ENCODE peak calls at places on chromosomes 6 and 20, in ten cellular contexts. One of them, this sample, is unnamed.

GRCh38 chr6:165671222-165671715 is 8.2 kb upstream of the PDE10A start:
- DNase-seq in left ventricle myocardium inferior: no peak
- DNase-seq in fibroblast of lung: no peak
- DNase-seq in body of pancreas: no peak
- DNase-seq in IMR-90: no peak
- DNase-seq in hepatocyte: no peak
- DNase-seq in lung: no peak
- DNase-seq in endodermal cell: no peak
- DNase-seq in heart right ventricle: no peak
- DNase-seq in aorta: no peak
- DNase-seq in this sample: no peak

GRCh38 chr20:11437611-11438380 is 479.9 kb upstream of the BTBD3 start:
- DNase-seq in endodermal cell: no peak
- DNase-seq in fibroblast of lung: no peak
- DNase-seq in body of pancreas: no peak
- DNase-seq in heart right ventricle: no peak
- DNase-seq in IMR-90: no peak
- DNase-seq in left ventricle myocardium inferior: no peak
- DNase-seq in hepatocyte: no peak
- DNase-seq in aorta: no peak
- DNase-seq in lung: no peak
- DNase-seq in this sample: no peak

GRCh38 chr20:43537921-43538854 is 20.6 kb upstream of the SGK2 start:
- DNase-seq in fibroblast of lung: peak; percentile 74
- DNase-seq in heart right ventricle: peak; percentile 61
- DNase-seq in IMR-90: peak; percentile 60
- DNase-seq in left ventricle myocardium inferior: peak; percentile 54
- DNase-seq in endodermal cell: peak; percentile 90
- DNase-seq in body of pancreas: peak; percentile 83
- DNase-seq in lung: peak; percentile 51
- DNase-seq in aorta: peak; percentile 67
- DNase-seq in hepatocyte: peak; percentile 82
- DNase-seq in this sample: peak; percentile 58

GRCh38 chr20:50054626-50055511 is 58.1 kb downstream of the UBE2V1 start:
- DNase-seq in endodermal cell: peak; percentile 56
- DNase-seq in heart right ventricle: peak; percentile 55
- DNase-seq in aorta: no peak
- DNase-seq in IMR-90: peak; percentile 41
- DNase-seq in fibroblast of lung: peak; percentile 55
- DNase-seq in left ventricle myocardium inferior: peak; percentile 46
- DNase-seq in lung: no peak
- DNase-seq in hepatocyte: peak; percentile 82
- DNase-seq in body of pancreas: no peak
- DNase-seq in this sample: peak; percentile 83

GRCh38 chr20:43726811-43727338 is at the start of gene GTSF1L:
- DNase-seq in lung: no peak
- DNase-seq in endodermal cell: no peak
- DNase-seq in fibroblast of lung: peak; percentile 57
- DNase-seq in heart right ventricle: no peak
- DNase-seq in hepatocyte: no peak
- DNase-seq in body of pancreas: no peak
- DNase-seq in IMR-90: peak; percentile 89
- DNase-seq in aorta: no peak
- DNase-seq in left ventricle myocardium inferior: no peak
- DNase-seq in this sample: no peak

GRCh38 chr6:89616531-89616930 is 22.0 kb downstream of the LYRM2 start:
- DNase-seq in heart right ventricle: no peak
- DNase-seq in left ventricle myocardium inferior: no peak
- DNase-seq in aorta: no peak
- DNase-seq in endodermal cell: no peak
- DNase-seq in fibroblast of lung: no peak
- DNase-seq in IMR-90: no peak
- DNase-seq in body of pancreas: no peak
- DNase-seq in lung: no peak
- DNase-seq in hepatocyte: no peak
- DNase-seq in this sample: no peak

GRCh38 chr6:138987299-138987642 is 782 bp downstream of the REPS1 start:
- DNase-seq in aorta: peak; percentile 55
- DNase-seq in hepatocyte: no peak
- DNase-seq in fibroblast of lung: no peak
- DNase-seq in heart right ventricle: peak; percentile 45
- DNase-seq in lung: no peak
- DNase-seq in endodermal cell: no peak
- DNase-seq in left ventricle myocardium inferior: no peak
- DNase-seq in IMR-90: no peak
- DNase-seq in body of pancreas: no peak
- DNase-seq in this sample: peak; percentile 22

GRCh38 chr6:71965404-71965803 is 79.1 kb downstream of the RIMS1 start:
- DNase-seq in heart right ventricle: no peak
- DNase-seq in hepatocyte: no peak
- DNase-seq in aorta: no peak
- DNase-seq in fibroblast of lung: no peak
- DNase-seq in body of pancreas: no peak
- DNase-seq in IMR-90: no peak
- DNase-seq in left ventricle myocardium inferior: no peak
- DNase-seq in endodermal cell: no peak
- DNase-seq in lung: no peak
- DNase-seq in this sample: no peak

GRCh38 chr6:169035381-169036280 is 218.0 kb downstream of the THBS2 start:
- DNase-seq in lung: no peak
- DNase-seq in endodermal cell: no peak
- DNase-seq in aorta: peak; percentile 71
- DNase-seq in left ventricle myocardium inferior: no peak
- DNase-seq in IMR-90: peak; percentile 44
- DNase-seq in hepatocyte: peak; percentile 35
- DNase-seq in heart right ventricle: no peak
- DNase-seq in fibroblast of lung: peak; percentile 49
- DNase-seq in body of pancreas: no peak
- DNase-seq in this sample: no peak

GRCh38 chr6:129631070-129631469 is 78.9 kb downstream of the ARHGAP18 start:
- DNase-seq in fibroblast of lung: no peak
- DNase-seq in body of pancreas: no peak
- DNase-seq in heart right ventricle: no peak
- DNase-seq in hepatocyte: no peak
- DNase-seq in IMR-90: no peak
- DNase-seq in aorta: no peak
- DNase-seq in endodermal cell: no peak
- DNase-seq in lung: no peak
- DNase-seq in left ventricle myocardium inferior: no peak
- DNase-seq in this sample: no peak

GRCh38 chr6:81770395-81770794 is 17.9 kb upstream of the TENT5A start:
- DNase-seq in heart right ventricle: no peak
- DNase-seq in endodermal cell: no peak
- DNase-seq in IMR-90: no peak
- DNase-seq in lung: no peak
- DNase-seq in aorta: no peak
- DNase-seq in left ventricle myocardium inferior: no peak
- DNase-seq in body of pancreas: no peak
- DNase-seq in hepatocyte: no peak
- DNase-seq in fibroblast of lung: no peak
- DNase-seq in this sample: no peak

GRCh38 chr20:1897486-1897885 is 2.3 kb downstream of the SIRPA start:
- DNase-seq in IMR-90: no peak
- DNase-seq in endodermal cell: no peak
- DNase-seq in aorta: no peak
- DNase-seq in fibroblast of lung: peak; percentile 27
- DNase-seq in left ventricle myocardium inferior: no peak
- DNase-seq in body of pancreas: no peak
- DNase-seq in lung: no peak
- DNase-seq in heart right ventricle: no peak
- DNase-seq in hepatocyte: no peak
- DNase-seq in this sample: no peak

GRCh38 chr6:16082367-16082766 is 46.5 kb upstream of the MYLIP start:
- DNase-seq in heart right ventricle: no peak
- DNase-seq in aorta: no peak
- DNase-seq in endodermal cell: no peak
- DNase-seq in hepatocyte: no peak
- DNase-seq in left ventricle myocardium inferior: no peak
- DNase-seq in fibroblast of lung: no peak
- DNase-seq in body of pancreas: no peak
- DNase-seq in lung: no peak
- DNase-seq in IMR-90: no peak
- DNase-seq in this sample: no peak

GRCh38 chr6:43966806-43967575 is 160.3 kb downstream of the MRPL14 start:
- DNase-seq in left ventricle myocardium inferior: no peak
- DNase-seq in endodermal cell: no peak
- DNase-seq in heart right ventricle: no peak
- DNase-seq in lung: no peak
- DNase-seq in aorta: no peak
- DNase-seq in hepatocyte: no peak
- DNase-seq in fibroblast of lung: no peak
- DNase-seq in body of pancreas: no peak
- DNase-seq in IMR-90: no peak
- DNase-seq in this sample: no peak

GRCh38 chr6:80132942-80133517 is 26.6 kb downstream of the BCKDHB start:
- DNase-seq in lung: peak; percentile 66
- DNase-seq in aorta: peak; percentile 46
- DNase-seq in hepatocyte: peak; percentile 81
- DNase-seq in endodermal cell: peak; percentile 74
- DNase-seq in heart right ventricle: no peak
- DNase-seq in IMR-90: peak; percentile 72
- DNase-seq in fibroblast of lung: peak; percentile 79
- DNase-seq in body of pancreas: peak; percentile 53
- DNase-seq in left ventricle myocardium inferior: peak; percentile 24
- DNase-seq in this sample: peak; percentile 19

GRCh38 chr6:48611332-48611731 is 500.3 kb upstream of the PTCHD4 start:
- DNase-seq in aorta: no peak
- DNase-seq in hepatocyte: no peak
- DNase-seq in left ventricle myocardium inferior: no peak
- DNase-seq in fibroblast of lung: peak; percentile 78
- DNase-seq in lung: no peak
- DNase-seq in IMR-90: peak; percentile 46
- DNase-seq in endodermal cell: no peak
- DNase-seq in heart right ventricle: no peak
- DNase-seq in body of pancreas: no peak
- DNase-seq in this sample: no peak

DNA sequence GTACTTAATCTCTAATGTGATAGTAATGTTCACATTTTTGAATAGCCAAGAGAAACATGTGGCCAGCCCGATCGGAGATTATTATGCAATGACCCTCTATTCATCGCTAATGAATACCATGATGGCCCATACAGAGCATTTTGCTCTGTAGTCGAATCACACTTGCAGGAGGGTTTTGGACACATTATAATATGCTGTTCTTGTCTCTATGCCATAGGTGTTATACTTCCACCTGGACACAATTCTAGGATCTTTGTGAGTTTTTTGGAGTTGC is 60.1 kb downstream of the MTHFD1L start:
- DNase-seq in left ventricle myocardium inferior: no peak
- DNase-seq in endodermal cell: no peak
- DNase-seq in fibroblast of lung: no peak
- DNase-seq in body of pancreas: no peak
- DNase-seq in IMR-90: no peak
- DNase-seq in hepatocyte: no peak
- DNase-seq in aorta: no peak
- DNase-seq in lung: no peak
- DNase-seq in heart right ventricle: no peak
- DNase-seq in this sample: no peak
- H3K27ac ChIP-seq in left ventricle myocardium inferior: peak overlapping the region; percentile 25
- H3K27ac ChIP-seq in endodermal cell: no peak overlapping the region
- H3K27ac ChIP-seq in fibroblast of lung: peak overlapping the region; percentile 75
- H3K27ac ChIP-seq in body of pancreas: no peak overlapping the region
- H3K27ac ChIP-seq in IMR-90: peak overlapping the region; percentile 87
- H3K27ac ChIP-seq in hepatocyte: no peak overlapping the region
- H3K27ac ChIP-seq in aorta: no peak overlapping the region
- H3K27ac ChIP-seq in lung: no peak overlapping the region
- H3K27ac ChIP-seq in heart right ventricle: peak overlapping the region; percentile 51
- H3K27ac ChIP-seq in this sample: no peak overlapping the region

GRCh38 chr20:59161626-59162170 is 1.9 kb upstream of the ZNF831 start:
- DNase-seq in IMR-90: no peak
- DNase-seq in left ventricle myocardium inferior: no peak
- DNase-seq in heart right ventricle: no peak
- DNase-seq in aorta: no peak
- DNase-seq in endodermal cell: no peak
- DNase-seq in fibroblast of lung: no peak
- DNase-seq in lung: no peak
- DNase-seq in hepatocyte: no peak
- DNase-seq in body of pancreas: no peak
- DNase-seq in this sample: no peak
- H3K4me1 ChIP-seq in IMR-90: no peaks in the 10 kb centered on the region
- H3K4me1 ChIP-seq in left ventricle myocardium inferior: peaks cover 13% of the 10 kb centered on the region
- H3K4me1 ChIP-seq in heart right ventricle: peaks cover 16% of the 10 kb centered on the region
- H3K4me1 ChIP-seq in aorta: no peaks in the 10 kb centered on the region
- H3K4me1 ChIP-seq in endodermal cell: no peaks in the 10 kb centered on the region
- H3K4me1 ChIP-seq in fibroblast of lung: no peaks in the 10 kb centered on the region
- H3K4me1 ChIP-seq in lung: no peaks in the 10 kb centered on the region
- H3K4me1 ChIP-seq in hepatocyte: peaks cover 4% of the 10 kb centered on the region
- H3K4me1 ChIP-seq in body of pancreas: no peaks in the 10 kb centered on the region
- H3K4me1 ChIP-seq in this sample: no peaks in the 10 kb centered on the region

GRCh38 chr20:37375227-37375626 is 29.3 kb downstream of the SRC start:
- DNase-seq in aorta: no peak
- DNase-seq in IMR-90: no peak
- DNase-seq in fibroblast of lung: no peak
- DNase-seq in body of pancreas: no peak
- DNase-seq in heart right ventricle: no peak
- DNase-seq in endodermal cell: no peak
- DNase-seq in left ventricle myocardium inferior: no peak
- DNase-seq in lung: no peak
- DNase-seq in hepatocyte: no peak
- DNase-seq in this sample: no peak

GRCh38 chr20:37376324-37376723 is 30.4 kb downstream of the SRC start:
- DNase-seq in IMR-90: no peak
- DNase-seq in lung: no peak
- DNase-seq in aorta: no peak
- DNase-seq in fibroblast of lung: no peak
- DNase-seq in left ventricle myocardium inferior: no peak
- DNase-seq in body of pancreas: no peak
- DNase-seq in heart right ventricle: no peak
- DNase-seq in hepatocyte: no peak
- DNase-seq in endodermal cell: peak; percentile 10
- DNase-seq in this sample: peak; percentile 4

GRCh38 chr20:37378420-37378784 is 32.5 kb downstream of the SRC start:
- DNase-seq in endodermal cell: no peak
- DNase-seq in fibroblast of lung: no peak
- DNase-seq in aorta: no peak
- DNase-seq in hepatocyte: no peak
- DNase-seq in IMR-90: no peak
- DNase-seq in heart right ventricle: no peak
- DNase-seq in left ventricle myocardium inferior: no peak
- DNase-seq in body of pancreas: no peak
- DNase-seq in lung: no peak
- DNase-seq in this sample: no peak

GRCh38 chr20:37377346-37378081 is 31.6 kb downstream of the SRC start:
- DNase-seq in heart right ventricle: no peak
- DNase-seq in fibroblast of lung: no peak
- DNase-seq in left ventricle myocardium inferior: no peak
- DNase-seq in body of pancreas: no peak
- DNase-seq in IMR-90: no peak
- DNase-seq in lung: no peak
- DNase-seq in hepatocyte: no peak
- DNase-seq in endodermal cell: peak; percentile 49
- DNase-seq in aorta: no peak
- DNase-seq in this sample: no peak

GRCh38 chr20:37376791-37377190 is 30.9 kb downstream of the SRC start:
- DNase-seq in endodermal cell: no peak
- DNase-seq in fibroblast of lung: no peak
- DNase-seq in heart right ventricle: no peak
- DNase-seq in aorta: no peak
- DNase-seq in lung: no peak
- DNase-seq in left ventricle myocardium inferior: no peak
- DNase-seq in body of pancreas: no peak
- DNase-seq in hepatocyte: no peak
- DNase-seq in IMR-90: no peak
- DNase-seq in this sample: no peak
- H3K27ac ChIP-seq in endodermal cell: no peak overlapping the region
- H3K27ac ChIP-seq in fibroblast of lung: no peak overlapping the region
- H3K27ac ChIP-seq in heart right ventricle: no peak overlapping the region
- H3K27ac ChIP-seq in aorta: no peak overlapping the region
- H3K27ac ChIP-seq in lung: no peak overlapping the region
- H3K27ac ChIP-seq in left ventricle myocardium inferior: no peak overlapping the region
- H3K27ac ChIP-seq in body of pancreas: no peak overlapping the region
- H3K27ac ChIP-seq in hepatocyte: no peak overlapping the region
- H3K27ac ChIP-seq in IMR-90: no peak overlapping the region
- H3K27ac ChIP-seq in this sample: no peak overlapping the region

GRCh38 chr6:156795825-156796224 is 18.6 kb downstream of the ARID1B start:
- DNase-seq in hepatocyte: no peak
- DNase-seq in aorta: no peak
- DNase-seq in body of pancreas: peak; percentile 29
- DNase-seq in heart right ventricle: no peak
- DNase-seq in lung: no peak
- DNase-seq in endodermal cell: peak; percentile 45
- DNase-seq in left ventricle myocardium inferior: no peak
- DNase-seq in fibroblast of lung: no peak
- DNase-seq in IMR-90: peak; percentile 15
- DNase-seq in this sample: no peak
- H3K4me1 ChIP-seq in hepatocyte: peaks cover 11% of the 10 kb centered on the region
- H3K4me1 ChIP-seq in aorta: peaks cover 6% of the 10 kb centered on the region
- H3K4me1 ChIP-seq in body of pancreas: peaks cover 31% of the 10 kb centered on the region
- H3K4me1 ChIP-seq in heart right ventricle: peaks cover 83% of the 10 kb centered on the region
- H3K4me1 ChIP-seq in lung: peaks cover 31% of the 10 kb centered on the region
- H3K4me1 ChIP-seq in endodermal cell: no peaks in the 10 kb centered on the region
- H3K4me1 ChIP-seq in left ventricle myocardium inferior: peaks cover 93% of the 10 kb centered on the region
- H3K4me1 ChIP-seq in fibroblast of lung: peaks cover 5% of the 10 kb centered on the region
- H3K4me1 ChIP-seq in IMR-90: peaks cover 9% of the 10 kb centered on the region
- H3K4me1 ChIP-seq in this sample: peaks cover 25% of the 10 kb centered on the region